ENCODE peak calls at places on chromosome 14, in nine cellular contexts. T is GM23338, P is vagina, C is suprapubic skin, M is sigmoid colon, G is HCT116, W is H1, O is transverse colon, H is SK-N-SH. U is an unnamed sample. For H3K4me1, the result is how much of the 10 kb centered on the place peaks cover.

GRCh38 chr14:91872517-91873470 is 5.5 kb upstream of the TC2N start:
- DNase-seq in H (no peak), M (peak), C (peak), G (no peak), O (peak), T (no peak), P (no peak), W (no peak), U (peak)

GRCh38 chr14:90293766-90294471 is 37.6 kb downstream of the PSMC1 start:
- DNase-seq in G (no peak), H (no peak), T (no peak), O (no peak), C (no peak), W (no peak), M (no peak), P (no peak), U (no peak)

GRCh38 chr14:69055125-69055524 is 76.0 kb upstream of the ACTN1 start:
- DNase-seq in W (no peak), H (no peak), M (no peak), P (no peak), O (no peak), C (no peak), G (no peak), T (no peak), U (no peak)

GRCh38 chr14:24783791-24784190 is 149.8 kb upstream of the GZMB start:
- DNase-seq in W (no peak), M (no peak), O (no peak), H (no peak), G (no peak), P (no peak), C (no peak), T (no peak), U (no peak)

GRCh38 chr14:69877492-69877891 is 1.7 kb upstream of the SMOC1 start:
- DNase-seq in P (no peak), M (no peak), W (no peak), T (peak), O (no peak), G (peak), H (peak), C (no peak), U (no peak)

GRCh38 chr14:52060080-52060479 is 8.8 kb downstream of the NID2 start:
- DNase-seq in T (no peak), P (no peak), M (no peak), W (no peak), H (no peak), O (peak), C (no peak), G (no peak), U (no peak)

GRCh38 chr14:100536141-100536540 is 51.1 kb downstream of the BEGAIN start:
- DNase-seq in G (no peak), H (peak), M (peak), W (no peak), O (no peak), C (peak), P (no peak), T (no peak), U (no peak)

GRCh38 chr14:49294736-49295135 is 291.4 kb downstream of the RPS29 start:
- DNase-seq in C (no peak), W (no peak), O (no peak), P (no peak), M (no peak), G (no peak), T (peak), H (no peak), U (no peak)

GRCh38 chr14:72155379-72155993 is 223.3 kb downstream of the RGS6 start:
- DNase-seq in G (no peak), W (no peak), C (no peak), M (no peak), H (no peak), O (no peak), P (no peak), T (no peak), U (no peak)

GRCh38 chr14:101489092-101489760 is 72.1 kb upstream of the DIO3 start:
- DNase-seq in O (no peak), C (no peak), P (no peak), T (no peak), G (no peak), H (no peak), W (no peak), M (no peak), U (no peak)

GRCh38 chr14:33774161-33774560 is 176.7 kb downstream of the EGLN3 start:
- DNase-seq in H (no peak), G (no peak), W (no peak), P (no peak), T (no peak), M (no peak), O (no peak), C (no peak), U (no peak)

GRCh38 chr14:94143239-94143638 is 13.8 kb upstream of the IFI27L2 start:
- DNase-seq in G (peak), M (no peak), P (no peak), O (no peak), T (peak), C (no peak), W (no peak), H (no peak), U (no peak)

DNA sequence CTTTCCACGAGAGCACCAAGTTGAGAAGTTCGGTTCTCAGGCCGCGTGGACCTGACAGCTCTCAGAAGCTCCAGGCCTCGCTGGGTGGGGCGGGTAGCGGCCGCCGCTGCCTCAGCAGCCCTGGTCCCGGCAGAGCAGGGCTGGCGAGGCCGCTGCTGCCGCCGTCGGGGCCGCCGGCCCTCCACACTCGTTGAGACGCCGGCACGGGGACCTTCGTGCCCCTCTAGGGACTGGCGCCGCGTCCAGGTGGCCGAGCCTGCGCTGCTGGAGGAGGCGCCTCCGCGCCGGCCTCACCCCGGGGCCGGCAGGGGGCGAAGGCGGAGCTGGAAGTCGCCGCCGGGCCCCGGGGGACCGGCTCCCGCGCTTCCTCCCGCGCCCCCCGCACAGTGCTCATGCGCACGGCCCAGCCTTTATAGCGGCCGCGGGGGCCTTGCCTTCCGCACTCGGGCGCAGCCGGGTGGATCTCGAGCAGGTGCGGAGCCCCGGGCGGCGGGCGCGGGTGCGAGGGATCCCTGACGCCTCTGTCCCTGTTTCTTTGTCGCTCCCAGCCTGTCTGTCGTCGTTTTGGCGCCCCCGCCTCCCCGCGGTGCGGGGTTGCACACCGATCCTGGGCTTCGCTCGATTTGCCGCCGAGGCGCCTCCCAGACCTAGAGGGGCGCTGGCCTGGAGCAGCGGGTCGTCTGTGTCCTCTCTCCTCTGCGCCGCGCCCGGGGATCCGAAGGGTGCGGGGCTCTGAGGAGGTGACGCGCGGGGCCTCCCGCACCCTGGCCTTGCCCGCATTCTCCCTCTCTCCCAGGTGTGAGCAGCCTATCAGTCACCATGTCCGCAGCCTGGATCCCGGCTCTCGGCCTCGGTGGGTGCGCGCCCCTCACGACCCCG is at the start of gene COCH:
- DNase-seq in M (no peak), H (peak), T (peak), W (no peak), P (no peak), O (peak), C (no peak), G (peak), U (peak)
- TF ChIP-seq POLR2AphosphoS5 in M (no peak), H (no peak), T (no peak), W (no peak), P (peak), O (no peak), C (no peak), G (no peak), U (no peak)

GRCh38 chr14:96511146-96511545 is 9.0 kb downstream of the PAPOLA start:
- DNase-seq in C (no peak), G (no peak), T (no peak), P (no peak), H (no peak), M (no peak), W (no peak), O (no peak), U (no peak)

GRCh38 chr14:96508900-96509299 is 6.7 kb downstream of the PAPOLA start:
- DNase-seq in H (no peak), W (no peak), T (no peak), G (no peak), P (no peak), M (no peak), C (no peak), O (no peak), U (no peak)

GRCh38 chr14:96511667-96512066 is 9.5 kb downstream of the PAPOLA start:
- DNase-seq in G (no peak), P (no peak), W (no peak), H (no peak), M (no peak), T (no peak), O (no peak), C (no peak), U (no peak)

GRCh38 chr14:96507723-96508122 is 5.5 kb downstream of the PAPOLA start:
- DNase-seq in G (no peak), W (no peak), C (no peak), T (no peak), O (no peak), M (no peak), H (no peak), P (no peak), U (no peak)

GRCh38 chr14:96509457-96510090 is 7.4 kb downstream of the PAPOLA start:
- DNase-seq in T (no peak), G (no peak), C (no peak), O (no peak), W (no peak), P (no peak), H (no peak), M (no peak), U (no peak)
- H3K4me1 ChIP-seq in T (half or more), G (under half), C (half or more), O (half or more), W (under half), P (half or more), H (under half), M (half or more), U (half or more)

DNA sequence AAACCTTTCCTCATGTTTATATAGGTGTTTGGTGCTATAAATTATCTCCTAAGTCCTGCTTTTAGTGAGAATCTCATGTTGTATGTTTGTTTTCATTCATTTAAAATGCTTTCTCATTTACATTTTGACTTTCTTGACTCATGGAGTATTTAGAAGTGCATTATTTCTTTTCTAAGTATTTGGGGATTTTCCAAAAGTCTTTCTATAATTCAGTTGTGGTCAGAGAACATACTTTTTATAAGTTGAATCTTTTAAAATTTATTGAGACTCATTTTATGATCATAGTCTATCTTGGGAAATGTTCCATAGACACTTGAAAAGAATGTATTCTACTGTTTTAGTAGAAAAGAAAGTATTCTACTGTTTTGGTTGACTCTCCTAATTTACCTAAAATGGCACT is 168.1 kb downstream of the AKAP6 start:
- DNase-seq in T (no peak), H (no peak), P (no peak), M (no peak), G (no peak), W (no peak), C (no peak), O (no peak), U (no peak)
- H3K4me3 ChIP-seq in T (no peak), H (no peak), P (no peak), M (no peak), G (no peak), W (no peak), C (no peak), O (no peak), U (no peak)

DNA sequence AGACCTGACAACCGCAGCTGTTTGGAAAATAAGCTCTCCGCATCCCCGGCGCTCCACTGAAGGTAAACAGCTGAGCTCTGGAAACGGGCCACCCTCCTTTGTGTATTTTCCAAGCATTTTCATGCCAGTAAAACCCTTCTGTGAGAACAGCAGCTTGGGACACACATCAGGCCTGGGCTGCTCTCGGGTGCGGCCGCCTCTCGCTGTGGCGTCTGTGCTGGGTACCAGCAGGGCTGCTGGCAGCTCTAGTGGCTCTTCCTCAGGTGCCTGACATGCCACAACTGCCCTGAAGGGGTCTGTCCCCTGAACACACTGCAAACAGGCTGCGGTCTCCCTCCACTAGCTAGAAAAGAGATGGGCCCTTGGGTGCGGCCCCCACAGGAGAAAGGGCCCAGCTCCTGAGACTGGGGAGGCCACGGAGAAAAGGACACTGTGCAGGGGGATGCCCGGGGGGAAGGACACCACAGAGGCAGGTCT is 96.3 kb downstream of the ITPK1 start:
- DNase-seq in C (no peak), P (no peak), T (no peak), O (peak), W (no peak), M (peak), H (no peak), G (no peak), U (peak)
- TF ChIP-seq POLR2AphosphoS5 in C (no peak), P (no peak), T (no peak), O (peak), W (no peak), M (peak), H (no peak), G (no peak), U (no peak)

DNA sequence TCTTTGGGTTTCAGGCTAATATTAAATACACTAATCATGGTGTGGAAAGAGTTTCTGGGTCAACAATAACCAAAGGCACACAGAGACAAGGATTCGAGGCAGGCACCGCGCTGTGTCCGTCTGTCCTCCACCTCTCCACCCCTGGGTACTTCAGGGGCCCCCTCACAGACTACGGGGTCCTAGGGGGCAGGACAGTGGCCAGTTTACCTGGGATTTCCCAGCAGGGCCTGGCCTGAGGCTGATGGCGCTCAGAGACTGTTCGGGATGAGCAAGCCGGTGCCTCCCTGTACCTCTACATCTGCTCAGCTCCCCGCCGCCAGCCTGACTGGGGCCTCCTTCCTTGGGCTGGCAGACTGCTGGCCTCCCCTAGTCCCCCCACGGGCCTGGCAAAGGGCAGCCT is 18.1 kb upstream of the EIF5 start:
- DNase-seq in O (no peak), M (no peak), W (no peak), H (no peak), C (peak), G (no peak), T (no peak), P (no peak), U (no peak)
- H3K4me1 ChIP-seq in O (under half), M (under half), W (under half), H (under half), C (under half), G (under half), T (under half), P (under half), U (under half)

GRCh38 chr14:50862171-50862570 is 9.7 kb upstream of the ABHD12B start:
- DNase-seq in H (no peak), C (no peak), T (no peak), O (no peak), G (no peak), M (no peak), P (no peak), W (no peak), U (no peak)

GRCh38 chr14:50865677-50866076 is 6.2 kb upstream of the ABHD12B start:
- DNase-seq in P (no peak), O (no peak), T (no peak), W (no peak), M (no peak), G (no peak), H (no peak), C (no peak), U (no peak)

GRCh38 chr14:50864237-50864636 is 7.6 kb upstream of the ABHD12B start:
- DNase-seq in O (no peak), P (no peak), G (no peak), T (no peak), H (no peak), W (no peak), C (no peak), M (no peak), U (no peak)

GRCh38 chr14:50860478-50861086 is 11.3 kb upstream of the ABHD12B start:
- DNase-seq in G (peak), T (peak), C (peak), P (no peak), H (peak), O (peak), W (peak), M (peak), U (peak)

GRCh38 chr14:50864911-50865310 is 6.9 kb upstream of the ABHD12B start:
- DNase-seq in T (no peak), W (no peak), H (no peak), C (no peak), G (no peak), O (no peak), M (no peak), P (no peak), U (no peak)
- H3K4me3 ChIP-seq in T (no peak), W (no peak), H (no peak), C (no peak), G (no peak), O (no peak), M (no peak), P (no peak), U (no peak)

U was measured in stomach.